ENCODE peak calls at places on chromosome 2, in seven cellular contexts. K, P, W, Z, G, J and F are unnamed samples.

GRCh38 chr2:45962522-45962921 is 311.0 kb downstream of the PRKCE start:
- DNase-seq in Z (peak), W (no peak), P (peak), G (peak), K (peak), J (peak), F (peak)

GRCh38 chr2:128464456-128464855 is 145.8 kb upstream of the HS6ST1 start:
- DNase-seq in W (no peak), P (no peak), G (no peak), K (no peak), J (no peak), Z (no peak), F (no peak)

GRCh38 chr2:239930871-239931771 is 94.0 kb downstream of the NDUFA10 start:
- DNase-seq in K (no peak), G (no peak), J (no peak), P (peak), W (no peak), Z (no peak), F (no peak)

GRCh38 chr2:240140920-240141319 is 462 bp upstream of the OTOS start:
- DNase-seq in G (no peak), P (peak), Z (no peak), J (no peak), W (no peak), K (no peak), F (no peak)

GRCh38 chr2:224816816-224817215 is 100.7 kb upstream of the CCDC195 start:
- DNase-seq in W (peak), G (no peak), K (peak), P (no peak), Z (peak), J (no peak), F (peak)

GRCh38 chr2:195124391-195125079 is 532.5 kb upstream of the SLC39A10 start:
- DNase-seq in G (no peak), Z (no peak), W (no peak), P (no peak), K (no peak), J (no peak), F (no peak)

GRCh38 chr2:237627463-237628321 is at the start of gene LRRFIP1:
- DNase-seq in G (peak), K (peak), W (no peak), Z (no peak), P (peak), J (peak), F (no peak)

GRCh38 chr2:158187908-158188307 is 86.2 kb downstream of the UPP2 start:
- DNase-seq in J (no peak), Z (no peak), P (no peak), G (no peak), W (no peak), K (no peak), F (no peak)

GRCh38 chr2:159712929-159713575 is 746 bp downstream of the MARCHF7 start:
- DNase-seq in K (peak), G (no peak), J (no peak), P (no peak), Z (peak), W (no peak), F (peak)

GRCh38 chr2:215465246-215465645 is 29.4 kb upstream of the FN1 start:
- DNase-seq in J (no peak), W (no peak), G (no peak), Z (peak), P (no peak), K (peak), F (peak)

GRCh38 chr2:43482974-43483373 is 112.9 kb downstream of the THADA start:
- DNase-seq in K (peak), Z (peak), J (peak), W (peak), P (no peak), G (no peak), F (peak)

GRCh38 chr2:156300337-156300736 is 32.2 kb downstream of the NR4A2 start:
- DNase-seq in J (no peak), Z (no peak), W (no peak), G (no peak), K (no peak), P (no peak), F (no peak)

GRCh38 chr2:239443666-239444567 is 43.1 kb upstream of the HDAC4 start:
- DNase-seq in P (no peak), W (no peak), J (no peak), Z (peak), K (no peak), G (no peak), F (no peak)

GRCh38 chr2:208064220-208064951 is 39.1 kb upstream of the PLEKHM3 start:
- DNase-seq in K (peak), W (peak), G (no peak), J (no peak), Z (peak), P (no peak), F (peak)

GRCh38 chr2:15158117-15158516 is 403.0 kb downstream of the NBAS start:
- DNase-seq in G (no peak), W (no peak), K (no peak), P (no peak), J (no peak), Z (no peak), F (no peak)

GRCh38 chr2:197633109-197633657 is 42.2 kb downstream of the RFTN2 start:
- DNase-seq in P (no peak), Z (no peak), K (no peak), G (no peak), W (no peak), J (no peak), F (no peak)

GRCh38 chr2:85713836-85714235 is 19.7 kb downstream of the GNLY start:
- DNase-seq in P (no peak), Z (no peak), K (no peak), G (peak), W (no peak), J (no peak), F (no peak)

GRCh38 chr2:157837851-157838441 is 38.2 kb downstream of the ACVR1 start:
- DNase-seq in W (no peak), P (no peak), G (peak), K (peak), J (no peak), Z (no peak), F (peak)

GRCh38 chr2:70888389-70888924 is 47.2 kb upstream of the ATP6V1B1 start:
- DNase-seq in P (no peak), G (no peak), J (no peak), K (no peak), W (no peak), Z (no peak), F (no peak)

GRCh38 chr2:102334471-102334870 is 21.1 kb upstream of the IL18R1 start:
- DNase-seq in K (no peak), W (no peak), Z (no peak), G (no peak), P (no peak), J (no peak), F (no peak)

GRCh38 chr2:201235865-201236811 is 24.2 kb upstream of the CASP8 start:
- DNase-seq in G (peak), W (no peak), P (peak), Z (peak), K (peak), J (peak), F (peak)

GRCh38 chr2:171893824-171894611 is at the start of gene SLC25A12:
- DNase-seq in J (peak), Z (peak), W (peak), P (peak), K (peak), G (peak), F (peak)

GRCh38 chr2:8324164-8324848 is 357.6 kb upstream of the ID2 start:
- DNase-seq in J (no peak), Z (no peak), G (no peak), W (no peak), K (no peak), P (no peak), F (no peak)

GRCh38 chr2:68505603-68506159 is 38.3 kb downstream of the APLF start:
- DNase-seq in Z (no peak), G (no peak), P (no peak), K (no peak), W (no peak), J (no peak), F (no peak)

GRCh38 chr2:223889133-223889769 is 51.9 kb upstream of the AP1S3 start:
- DNase-seq in G (no peak), K (no peak), P (no peak), Z (no peak), W (no peak), J (no peak), F (no peak)

GRCh38 chr2:171523339-171523931 is 1.2 kb downstream of the CYBRD1 start:
- DNase-seq in P (peak), G (peak), Z (peak), J (peak), W (no peak), K (peak), F (peak)

GRCh38 chr2:127572841-127573240 is 37.4 kb downstream of the MYO7B start:
- DNase-seq in Z (no peak), G (no peak), J (no peak), K (no peak), W (no peak), P (no peak), F (no peak)

GRCh38 chr2:28134262-28134812 is 243.8 kb downstream of the BABAM2 start:
- DNase-seq in J (peak), Z (peak), W (no peak), P (peak), K (peak), G (peak), F (no peak)

GRCh38 chr2:203706403-203706802 is at the start of gene CD28:
- DNase-seq in W (no peak), K (no peak), P (no peak), J (no peak), Z (no peak), G (peak), F (no peak)

GRCh38 chr2:128690431-128690830 is 371.8 kb upstream of the HS6ST1 start:
- DNase-seq in W (no peak), J (no peak), G (no peak), K (no peak), Z (no peak), P (no peak), F (no peak)

GRCh38 chr2:126766295-126766694 is 110.3 kb downstream of the GYPC start:
- DNase-seq in W (no peak), P (no peak), K (no peak), J (no peak), G (no peak), Z (no peak), F (no peak)

GRCh38 chr2:171615071-171615470 is 72.2 kb upstream of the DYNC1I2 start:
- DNase-seq in J (no peak), K (peak), G (no peak), Z (no peak), W (no peak), P (no peak), F (peak)

GRCh38 chr2:85215074-85216050 is 82.2 kb downstream of the TCF7L1 start:
- DNase-seq in P (peak), G (peak), J (peak), K (peak), W (peak), Z (no peak), F (peak)

GRCh38 chr2:98040331-98040939 is 44.7 kb upstream of the TMEM131 start:
- DNase-seq in Z (no peak), G (no peak), W (no peak), P (no peak), K (no peak), J (no peak), F (no peak)

GRCh38 chr2:98037666-98038339 is 42.1 kb upstream of the TMEM131 start:
- DNase-seq in G (no peak), Z (no peak), J (no peak), P (no peak), W (no peak), K (peak), F (no peak)

GRCh38 chr2:98036349-98037000 is 40.7 kb upstream of the TMEM131 start:
- DNase-seq in Z (no peak), K (no peak), G (peak), P (no peak), W (no peak), J (no peak), F (no peak)

GRCh38 chr2:98037206-98037605 is 41.5 kb upstream of the TMEM131 start:
- DNase-seq in P (no peak), G (no peak), W (no peak), Z (no peak), J (no peak), K (no peak), F (no peak)

GRCh38 chr2:98039085-98039756 is 43.5 kb upstream of the TMEM131 start:
- DNase-seq in P (no peak), W (no peak), J (no peak), G (peak), K (no peak), Z (no peak), F (no peak)
- TF ChIP-seq CTCF in P (no peak), W (no peak), J (no peak), G (no peak), K (no peak), Z (no peak), F (no peak)

GRCh38 chr2:74499269-74499939 is at the start of gene LBX2:
- DNase-seq in P (no peak), K (peak), J (no peak), W (no peak), G (no peak), Z (no peak), F (no peak)
- H3K4me3 ChIP-seq in P (no peak), K (peak), J (no peak), W (peak), G (no peak), Z (peak), F (peak)

DNA sequence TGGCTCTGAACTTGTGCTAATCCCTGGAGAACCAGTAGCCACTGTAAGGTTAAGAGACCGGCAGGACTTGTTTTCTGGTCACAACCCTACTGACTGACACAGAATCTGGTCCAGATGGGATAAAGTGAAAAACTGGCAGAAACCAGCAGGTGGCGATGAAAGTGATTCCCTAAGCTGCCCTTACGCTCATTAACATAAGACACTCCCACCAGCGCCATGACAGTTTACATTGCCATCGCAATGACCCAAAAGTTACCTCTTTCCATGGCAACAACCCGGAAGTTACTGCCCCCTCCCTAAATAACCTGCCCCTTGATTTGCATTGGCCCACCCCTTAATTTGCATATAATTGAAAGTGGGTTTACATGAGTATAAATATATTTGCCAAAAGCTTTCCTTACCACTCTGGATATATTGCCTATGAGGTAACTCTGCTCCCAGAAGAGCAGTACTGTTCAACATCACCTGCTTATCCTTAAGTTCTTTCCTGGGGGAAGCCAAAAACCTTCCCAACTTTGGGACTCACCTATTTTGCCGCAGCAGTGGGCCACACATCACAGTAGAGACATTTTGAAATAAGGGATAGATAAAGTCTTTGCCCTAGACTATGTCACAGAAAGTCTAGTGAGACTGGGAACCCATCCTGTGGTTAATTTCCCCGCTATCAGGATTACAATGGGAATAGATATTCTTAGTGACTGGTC is 35.8 kb upstream of the AFF3 start:
- DNase-seq in G (peak), K (peak), J (no peak), Z (peak), P (no peak), W (no peak), F (peak)
- TF ChIP-seq CTCF in G (peak), K (peak), J (no peak), Z (no peak), P (no peak), W (peak), F (peak)

GRCh38 chr2:202642567-202642966 is 7.8 kb downstream of the FAM117B start:
- DNase-seq in K (no peak), G (no peak), Z (no peak), J (no peak), W (no peak), P (no peak), F (no peak)

GRCh38 chr2:202635441-202636296 is 900 bp downstream of the FAM117B start:
- DNase-seq in J (peak), K (peak), P (peak), W (peak), Z (peak), G (peak), F (peak)

GRCh38 chr2:202638710-202639109 is 3.9 kb downstream of the FAM117B start:
- DNase-seq in G (no peak), P (no peak), W (no peak), J (no peak), Z (no peak), K (no peak), F (no peak)

GRCh38 chr2:202643012-202643858 is 8.5 kb downstream of the FAM117B start:
- DNase-seq in P (no peak), K (peak), J (no peak), W (no peak), Z (no peak), G (no peak), F (no peak)

DNA sequence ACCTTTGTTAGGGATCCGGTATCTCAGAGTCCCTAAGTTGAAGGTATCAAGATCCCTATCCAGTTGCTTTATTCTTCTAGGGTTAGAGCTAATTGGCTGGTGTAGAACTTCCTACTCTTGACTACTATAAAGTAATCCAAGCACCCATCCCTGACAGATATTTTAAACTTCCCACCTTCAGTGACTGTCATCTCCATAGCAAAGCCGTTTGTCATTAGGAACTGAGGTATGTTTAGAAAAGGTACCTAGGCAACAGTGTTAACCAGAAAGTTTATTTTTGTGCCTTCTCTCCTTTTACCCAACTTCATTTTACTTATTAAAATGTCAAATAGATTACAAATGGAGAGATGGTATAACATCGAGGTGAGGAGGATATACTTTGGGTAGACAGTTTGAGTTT is 4.5 kb downstream of the FAM117B start:
- DNase-seq in G (no peak), W (no peak), J (no peak), Z (no peak), K (no peak), P (no peak), F (no peak)
- H3K4me3 ChIP-seq in G (no peak), W (no peak), J (no peak), Z (no peak), K (no peak), P (no peak), F (no peak)

DNA sequence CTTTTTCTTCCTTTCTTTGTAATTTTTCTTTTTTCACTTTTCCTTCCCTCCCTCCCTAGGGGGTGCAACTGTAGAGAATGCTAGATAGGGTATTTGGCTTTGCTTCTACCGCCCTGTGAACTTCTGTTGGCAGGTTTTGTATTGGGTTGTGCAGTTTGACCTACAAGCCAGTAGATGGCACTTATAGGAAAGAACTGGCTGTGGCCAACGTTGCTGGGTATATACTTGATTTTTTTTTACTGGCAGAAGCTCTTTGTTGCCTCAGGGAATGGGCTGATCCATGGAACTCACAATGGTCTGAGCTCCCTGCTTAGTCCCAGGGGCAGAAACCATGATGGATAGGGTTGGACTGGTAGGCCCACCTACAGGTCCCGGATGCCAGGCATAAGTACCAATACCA is 1019.5 kb upstream of the LRRTM1 start:
- DNase-seq in G (no peak), J (no peak), P (no peak), K (no peak), W (peak), Z (peak), F (peak)
- TF ChIP-seq CTCF in G (no peak), J (no peak), P (no peak), K (peak), W (peak), Z (peak), F (peak)

DNA sequence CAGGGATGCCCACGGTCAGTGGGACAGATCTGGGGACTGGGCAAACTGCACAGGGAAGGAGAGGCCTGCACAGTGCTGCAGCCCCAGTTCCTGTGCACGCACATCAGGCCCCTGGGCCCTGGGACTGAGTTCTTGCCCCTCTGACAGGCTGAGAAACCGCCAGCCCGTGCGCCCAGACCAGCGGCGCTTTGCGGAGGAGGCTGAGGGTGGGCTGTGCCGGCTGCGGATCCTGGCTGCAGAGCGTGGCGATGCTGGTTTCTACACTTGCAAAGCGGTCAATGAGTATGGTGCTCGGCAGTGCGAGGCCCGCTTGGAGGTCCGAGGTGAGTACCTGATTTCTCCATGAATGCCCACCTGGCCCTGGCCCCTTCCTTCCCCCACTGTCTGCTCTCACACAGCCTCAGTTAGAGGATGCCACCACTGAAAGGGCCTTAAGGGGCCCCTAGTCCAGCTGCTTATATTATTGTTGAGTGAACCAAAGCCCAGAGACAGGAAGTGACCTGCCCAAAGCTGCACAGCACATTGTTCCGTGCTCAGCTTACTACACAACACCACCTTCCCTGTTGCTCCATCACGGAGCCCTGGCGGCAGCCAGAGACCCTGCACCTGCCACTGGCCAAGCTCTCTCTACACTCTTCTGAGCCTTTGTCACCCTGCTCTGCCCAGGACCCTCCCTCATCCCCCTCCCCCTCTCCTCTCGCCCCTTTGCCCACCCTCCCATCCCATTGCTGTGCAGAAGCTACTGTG is 29.8 kb downstream of the SPEG start:
- DNase-seq in K (no peak), P (no peak), W (no peak), J (no peak), G (no peak), Z (no peak), F (no peak)
- H3K4me3 ChIP-seq in K (no peak), P (no peak), W (no peak), J (no peak), G (no peak), Z (no peak), F (no peak)

GRCh38 chr2:59150430-59150829 is 909.3 kb upstream of the FANCL start:
- DNase-seq in K (peak), W (no peak), P (no peak), J (no peak), G (no peak), Z (peak), F (peak)
- TF ChIP-seq CTCF in K (no peak), W (no peak), P (no peak), J (no peak), G (no peak), Z (no peak), F (no peak)